ENCODE peak calls at places on chromosomes 11 and 22, in four cellular contexts. B is HepG2, L is HCT116, M is H1. U is an unnamed sample.

GRCh38 chr11:62145261-62145871 is 21.6 kb downstream of the INCENP start:
- DNase-seq in B (no peak), L (no peak), M (no peak), U (no peak)

GRCh38 chr11:22041039-22041438 is 151.8 kb upstream of the ANO5 start:
- DNase-seq in B (no peak), L (no peak), M (no peak), U (no peak)

GRCh38 chr22:40603088-40603605 is 33.4 kb downstream of the MRTFA start:
- DNase-seq in B (no peak), L (no peak), M (no peak), U (no peak)

GRCh38 chr22:43228330-43228729 is 41.4 kb upstream of the TTLL12 start:
- DNase-seq in B (no peak), L (peak), M (peak), U (peak)

GRCh38 chr11:2150206-2150847 is 10.7 kb downstream of the INS start:
- DNase-seq in B (peak), L (peak), M (no peak), U (no peak)

GRCh38 chr11:127640822-127641485 is 640.4 kb upstream of the KIRREL3 start:
- DNase-seq in B (no peak), L (no peak), M (no peak), U (no peak)

GRCh38 chr22:38114484-38115398 is 4.3 kb upstream of the BAIAP2L2 start:
- DNase-seq in B (peak), L (peak), M (peak), U (peak)

GRCh38 chr22:37749831-37750595 is 53.2 kb downstream of the TRIOBP start:
- DNase-seq in B (peak), L (no peak), M (no peak), U (no peak)

GRCh38 chr11:65430406-65431217 is 8.0 kb downstream of the NEAT1 start:
- DNase-seq in B (no peak), L (no peak), M (no peak), U (no peak)

GRCh38 chr11:8545698-8546366 is 48.2 kb downstream of the STK33 start:
- DNase-seq in B (peak), L (no peak), M (no peak), U (no peak)

GRCh38 chr11:30545507-30545906 is 40.6 kb downstream of the MPPED2 start:
- DNase-seq in B (peak), L (no peak), M (no peak), U (no peak)

GRCh38 chr11:19939415-19939929 is 220.8 kb downstream of the DBX1 start:
- DNase-seq in B (no peak), L (no peak), M (no peak), U (no peak)

GRCh38 chr11:93251922-93252321 is 54.1 kb upstream of the SLC36A4 start:
- DNase-seq in B (no peak), L (no peak), M (no peak), U (no peak)

GRCh38 chr11:19602906-19603305 is 109.7 kb upstream of the NAV2 start:
- DNase-seq in B (no peak), L (no peak), M (no peak), U (no peak)

GRCh38 chr22:41687901-41688364 is 734 bp downstream of the SNU13 start:
- DNase-seq in B (no peak), L (no peak), M (no peak), U (peak)

GRCh38 chr11:16456366-16456765 is 100.0 kb upstream of the SOX6 start:
- DNase-seq in B (no peak), L (no peak), M (no peak), U (no peak)

GRCh38 chr11:130103296-130103814 is 33.7 kb downstream of the APLP2 start:
- DNase-seq in B (no peak), L (no peak), M (no peak), U (no peak)

GRCh38 chr11:31783264-31783663 is 27.9 kb downstream of the PAX6 start:
- DNase-seq in B (no peak), L (no peak), M (no peak), U (no peak)

GRCh38 chr11:78796956-78797355 is 222.3 kb upstream of the NARS2 start:
- DNase-seq in B (no peak), L (no peak), M (no peak), U (no peak)

GRCh38 chr22:30245181-30245984 is 1.2 kb downstream of the LIF start:
- DNase-seq in B (peak), L (no peak), M (no peak), U (no peak)

GRCh38 chr22:39913321-39913720 is 12.4 kb downstream of the GRAP2 start:
- DNase-seq in B (no peak), L (no peak), M (no peak), U (no peak)

GRCh38 chr11:35007277-35007676 is 90.9 kb downstream of the PDHX start:
- DNase-seq in B (no peak), L (no peak), M (no peak), U (no peak)

GRCh38 chr22:44668190-44668885 is 33.7 kb upstream of the PRR5 start:
- DNase-seq in B (no peak), L (no peak), M (peak), U (peak)

GRCh38 chr11:134067486-134067885 is 1.4 kb upstream of the JAM3 start:
- DNase-seq in B (no peak), L (no peak), M (no peak), U (no peak)

GRCh38 chr11:78798567-78799170 is 224.0 kb upstream of the NARS2 start:
- DNase-seq in B (peak), L (peak), M (peak), U (peak)

GRCh38 chr11:45180158-45180887 is 33.9 kb downstream of the PRDM11 start:
- DNase-seq in B (no peak), L (peak), M (peak), U (peak)

GRCh38 chr11:14386895-14387480 is 28.0 kb upstream of the RRAS2 start:
- DNase-seq in B (no peak), L (no peak), M (peak), U (no peak)

GRCh38 chr22:32803020-32803758 is 1.7 kb downstream of the TIMP3 start:
- DNase-seq in B (no peak), L (no peak), M (no peak), U (no peak)
- TF ChIP-seq FOSL1 in B (no peak), L (no peak), M (no peak), U (no peak)

GRCh38 chr11:124916370-124916710 is 2.7 kb upstream of the HEPN1 start:
- DNase-seq in B (no peak), L (no peak), M (no peak), U (no peak)
- TF ChIP-seq FOSL1 in B (no peak), L (no peak), M (no peak), U (no peak)

DNA sequence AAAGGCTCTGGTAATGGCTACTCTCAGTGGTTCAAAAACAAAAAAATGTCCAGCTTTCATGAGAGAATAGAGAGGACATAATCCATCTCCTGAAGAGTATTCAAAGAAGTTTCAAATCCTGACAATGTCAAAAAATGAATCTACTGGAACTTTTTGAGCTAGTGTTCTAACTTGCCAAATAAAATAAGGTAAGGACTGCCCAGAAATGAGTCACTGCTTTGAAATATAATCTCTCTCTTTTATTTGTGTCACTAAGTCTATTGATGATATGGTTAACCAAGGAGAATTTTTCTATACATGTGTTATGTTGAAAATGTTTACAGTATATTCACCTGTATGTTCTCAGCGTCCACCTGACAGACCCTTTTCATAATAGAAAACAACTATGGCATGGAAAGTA is 3.4 kb downstream of the GUCY1A2 start:
- DNase-seq in B (no peak), L (no peak), M (no peak), U (no peak)
- TF ChIP-seq FOSL1 in B (no peak), L (no peak), M (no peak), U (no peak)

GRCh38 chr11:74081428-74081827 is 72.5 kb upstream of the UCP3 start:
- DNase-seq in B (no peak), L (no peak), M (no peak), U (no peak)

GRCh38 chr11:74085542-74085892 is 76.6 kb upstream of the UCP3 start:
- DNase-seq in B (peak), L (no peak), M (no peak), U (peak)

GRCh38 chr11:74084796-74085541 is 76.1 kb upstream of the UCP3 start:
- DNase-seq in B (peak), L (no peak), M (no peak), U (no peak)

GRCh38 chr11:74090701-74091100 is 80.1 kb downstream of the C2CD3 start:
- DNase-seq in B (peak), L (no peak), M (no peak), U (no peak)

DNA sequence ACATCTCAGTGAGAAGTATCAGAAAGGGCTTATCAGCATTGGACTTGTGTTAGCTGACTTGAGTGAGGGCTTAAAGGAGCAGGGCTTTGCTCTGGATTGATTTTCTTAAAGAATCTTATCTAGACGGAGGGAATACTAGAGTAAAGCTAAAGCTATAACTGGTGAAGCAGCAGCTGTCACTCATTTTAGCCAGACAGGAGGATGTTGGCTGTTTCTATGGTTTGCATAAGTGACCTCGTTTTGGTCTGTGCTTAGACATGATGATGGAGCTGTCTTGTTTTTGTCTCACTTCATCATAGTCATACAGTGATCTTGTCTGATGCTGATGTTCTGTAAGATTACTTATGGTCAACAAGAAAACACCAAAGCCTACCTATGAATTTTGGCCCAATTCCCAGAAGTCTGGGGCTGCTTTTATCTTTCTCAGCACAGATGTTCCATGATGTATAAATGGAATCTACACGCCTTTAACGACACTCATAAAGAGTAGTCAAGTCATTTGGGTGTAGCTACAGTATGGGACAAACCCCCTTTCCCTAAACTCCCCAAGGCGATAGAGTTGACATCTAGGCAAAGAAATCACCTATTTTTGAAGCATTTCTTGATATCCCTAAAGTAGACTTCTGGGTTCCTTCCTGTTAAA is 77.5 kb upstream of the UCP3 start:
- DNase-seq in B (no peak), L (no peak), M (no peak), U (peak)
- TF ChIP-seq FOSL1 in B (no peak), L (no peak), M (no peak), U (peak)

GRCh38 chr22:22103078-22103593 is 120.5 kb upstream of the TOP3B start:
- DNase-seq in B (no peak), L (peak), M (peak), U (peak)

GRCh38 chr22:22098457-22099193 is 116.0 kb upstream of the TOP3B start:
- DNase-seq in B (no peak), L (no peak), M (no peak), U (no peak)

GRCh38 chr22:22097727-22098228 is 115.2 kb upstream of the TOP3B start:
- DNase-seq in B (no peak), L (no peak), M (no peak), U (no peak)

GRCh38 chr22:22099194-22099486 is 116.6 kb upstream of the TOP3B start:
- DNase-seq in B (no peak), L (no peak), M (no peak), U (no peak)

DNA sequence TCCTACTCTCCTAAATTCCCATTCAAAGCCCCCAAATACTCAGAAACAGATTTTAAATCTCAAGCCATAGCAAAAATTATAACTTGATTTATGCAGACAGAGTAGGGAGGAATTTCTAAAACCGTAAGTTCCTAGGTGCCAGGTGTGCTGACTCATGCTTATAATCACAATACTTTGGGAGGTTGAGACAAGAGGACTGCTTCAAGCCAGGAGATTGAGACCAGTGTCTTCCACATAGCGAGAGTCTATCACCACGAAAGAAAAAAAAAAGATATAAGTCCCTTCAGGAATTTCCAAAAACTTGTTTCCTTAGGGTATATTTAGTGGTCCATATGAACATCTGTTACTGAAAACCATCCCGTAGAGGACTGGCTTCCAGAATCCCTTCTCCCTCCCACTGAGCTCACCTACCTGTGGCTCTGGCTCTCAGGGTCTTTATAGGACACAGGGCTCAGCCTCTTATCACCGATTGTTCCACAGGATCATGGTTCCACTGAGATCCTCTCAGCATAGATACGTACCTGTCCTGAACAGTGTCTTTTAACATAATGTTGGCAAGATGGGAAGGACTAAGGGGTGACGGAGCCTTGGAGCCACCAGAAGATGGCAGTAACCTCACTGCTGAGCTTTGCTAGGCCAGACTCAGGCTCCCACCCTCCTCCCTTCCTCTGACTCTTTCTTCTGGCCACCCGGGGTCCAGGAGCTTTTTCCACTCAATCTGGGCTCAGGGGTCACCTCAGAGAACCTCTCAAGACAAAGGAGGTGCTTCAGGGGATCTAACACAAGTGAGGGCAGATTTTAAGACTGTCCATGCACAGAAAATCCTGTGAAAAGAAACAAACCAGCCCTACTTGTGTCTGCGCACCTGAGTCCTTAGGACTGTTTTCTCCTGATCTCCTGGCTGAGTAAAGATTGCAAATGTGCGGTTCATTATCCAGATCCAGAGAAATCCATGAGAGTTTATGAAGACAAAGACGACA is 117.5 kb upstream of the TOP3B start:
- DNase-seq in B (no peak), L (peak), M (no peak), U (no peak)
- TF ChIP-seq FOSL1 in B (no peak), L (no peak), M (no peak), U (peak)

DNA sequence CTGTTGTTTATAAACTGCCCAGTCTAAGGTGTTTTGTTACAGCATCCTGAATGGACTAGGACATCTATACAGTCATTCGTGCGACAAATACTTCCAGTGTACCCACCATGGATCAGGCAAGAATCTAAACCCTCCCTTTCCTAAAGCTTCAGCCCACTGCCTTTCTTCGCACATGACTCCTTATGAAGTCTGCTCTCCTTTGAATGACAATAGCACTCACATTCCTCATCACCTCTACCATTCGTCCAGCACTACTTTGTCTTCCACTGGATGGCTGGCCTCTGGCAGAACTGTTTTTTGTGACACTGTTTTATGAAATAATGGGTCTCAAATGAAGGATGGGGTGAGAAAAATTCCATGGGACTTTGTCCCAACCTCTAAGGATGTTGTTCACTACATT is 89.8 kb upstream of the LIN7C start:
- DNase-seq in B (no peak), L (no peak), M (no peak), U (no peak)
- TF ChIP-seq FOSL1 in B (no peak), L (no peak), M (no peak), U (no peak)

GRCh38 chr11:29208117-29208516 is 808.7 kb downstream of the KCNA4 start:
- DNase-seq in B (no peak), L (no peak), M (no peak), U (no peak)
- TF ChIP-seq FOSL1 in B (no peak), L (no peak), M (no peak), U (no peak)

GRCh38 chr11:103228807-103229206 is 119.6 kb downstream of the DYNC2H1 start:
- DNase-seq in B (no peak), L (no peak), M (no peak), U (no peak)
- TF ChIP-seq FOSL1 in B (no peak), L (no peak), M (no peak), U (no peak)

U was measured in K562.